ENCODE peak calls at places on chromosome 2, in ten cellular contexts. One of them, this sample, is unnamed.

GRCh38 chr2:210169871-210170441 is 1.3 kb downstream of the KANSL1L start:
- DNase-seq in Karpas-422: peak; percentile 53
- DNase-seq in upper lobe of left lung: no peak
- DNase-seq in aorta: no peak
- DNase-seq in uterus: no peak
- DNase-seq in iPS DF 6.9: no peak
- DNase-seq in CD8-positive, alpha-beta T cell: no peak
- DNase-seq in tibial nerve: no peak
- DNase-seq in effector memory CD4-positive, alpha-beta T cell: no peak
- DNase-seq in spleen: no peak
- DNase-seq in this sample: no peak

GRCh38 chr2:46082531-46083485 is 214.4 kb upstream of the EPAS1 start:
- DNase-seq in Karpas-422: no peak
- DNase-seq in upper lobe of left lung: peak; percentile 35
- DNase-seq in aorta: no peak
- DNase-seq in uterus: no peak
- DNase-seq in iPS DF 6.9: no peak
- DNase-seq in CD8-positive, alpha-beta T cell: no peak
- DNase-seq in tibial nerve: no peak
- DNase-seq in effector memory CD4-positive, alpha-beta T cell: no peak
- DNase-seq in spleen: no peak
- DNase-seq in this sample: no peak

GRCh38 chr2:27071990-27072830 is 756 bp upstream of the OST4 start:
- DNase-seq in Karpas-422: no peak
- DNase-seq in upper lobe of left lung: no peak
- DNase-seq in aorta: peak; percentile 91
- DNase-seq in uterus: peak; percentile 95
- DNase-seq in iPS DF 6.9: no peak
- DNase-seq in CD8-positive, alpha-beta T cell: no peak
- DNase-seq in tibial nerve: no peak
- DNase-seq in effector memory CD4-positive, alpha-beta T cell: no peak
- DNase-seq in spleen: peak; percentile 83
- DNase-seq in this sample: no peak

GRCh38 chr2:217090024-217090473 is 230.2 kb upstream of the TNP1 start:
- DNase-seq in Karpas-422: peak; percentile 81
- DNase-seq in upper lobe of left lung: no peak
- DNase-seq in aorta: no peak
- DNase-seq in uterus: no peak
- DNase-seq in iPS DF 6.9: no peak
- DNase-seq in CD8-positive, alpha-beta T cell: no peak
- DNase-seq in tibial nerve: no peak
- DNase-seq in effector memory CD4-positive, alpha-beta T cell: no peak
- DNase-seq in spleen: no peak
- DNase-seq in this sample: peak; percentile 28

GRCh38 chr2:33526132-33526531 is 49.7 kb downstream of the RASGRP3 start:
- DNase-seq in Karpas-422: no peak
- DNase-seq in upper lobe of left lung: no peak
- DNase-seq in aorta: no peak
- DNase-seq in uterus: no peak
- DNase-seq in iPS DF 6.9: no peak
- DNase-seq in CD8-positive, alpha-beta T cell: no peak
- DNase-seq in tibial nerve: no peak
- DNase-seq in effector memory CD4-positive, alpha-beta T cell: no peak
- DNase-seq in spleen: no peak
- DNase-seq in this sample: no peak

GRCh38 chr2:27442282-27442980 is at the start of gene KRTCAP3:
- DNase-seq in Karpas-422: no peak
- DNase-seq in upper lobe of left lung: peak; percentile 75
- DNase-seq in aorta: no peak
- DNase-seq in uterus: no peak
- DNase-seq in iPS DF 6.9: peak; percentile 54
- DNase-seq in CD8-positive, alpha-beta T cell: peak; percentile 39
- DNase-seq in tibial nerve: no peak
- DNase-seq in effector memory CD4-positive, alpha-beta T cell: peak; percentile 42
- DNase-seq in spleen: peak; percentile 88
- DNase-seq in this sample: no peak

GRCh38 chr2:104849618-104850097 is 4.3 kb upstream of the POU3F3 start:
- DNase-seq in Karpas-422: peak; percentile 83
- DNase-seq in upper lobe of left lung: peak; percentile 48
- DNase-seq in aorta: no peak
- DNase-seq in uterus: no peak
- DNase-seq in iPS DF 6.9: no peak
- DNase-seq in CD8-positive, alpha-beta T cell: peak; percentile 58
- DNase-seq in tibial nerve: no peak
- DNase-seq in effector memory CD4-positive, alpha-beta T cell: no peak
- DNase-seq in spleen: peak; percentile 80
- DNase-seq in this sample: no peak

GRCh38 chr2:23523651-23524260 is 138.8 kb downstream of the KLHL29 start:
- DNase-seq in Karpas-422: no peak
- DNase-seq in upper lobe of left lung: no peak
- DNase-seq in aorta: no peak
- DNase-seq in uterus: peak; percentile 66
- DNase-seq in iPS DF 6.9: no peak
- DNase-seq in CD8-positive, alpha-beta T cell: no peak
- DNase-seq in tibial nerve: no peak
- DNase-seq in effector memory CD4-positive, alpha-beta T cell: no peak
- DNase-seq in spleen: no peak
- DNase-seq in this sample: no peak

GRCh38 chr2:113216891-113217454 is 43.2 kb downstream of the PSD4 start:
- DNase-seq in Karpas-422: no peak
- DNase-seq in upper lobe of left lung: no peak
- DNase-seq in aorta: peak; percentile 67
- DNase-seq in uterus: no peak
- DNase-seq in iPS DF 6.9: no peak
- DNase-seq in CD8-positive, alpha-beta T cell: no peak
- DNase-seq in tibial nerve: no peak
- DNase-seq in effector memory CD4-positive, alpha-beta T cell: no peak
- DNase-seq in spleen: no peak
- DNase-seq in this sample: no peak

GRCh38 chr2:62309465-62310091 is 113.7 kb downstream of the B3GNT2 start:
- DNase-seq in Karpas-422: no peak
- DNase-seq in upper lobe of left lung: no peak
- DNase-seq in aorta: no peak
- DNase-seq in uterus: no peak
- DNase-seq in iPS DF 6.9: no peak
- DNase-seq in CD8-positive, alpha-beta T cell: peak; percentile 39
- DNase-seq in tibial nerve: no peak
- DNase-seq in effector memory CD4-positive, alpha-beta T cell: no peak
- DNase-seq in spleen: no peak
- DNase-seq in this sample: no peak

GRCh38 chr2:174495365-174496012 is 8.7 kb upstream of the GPR155 start:
- DNase-seq in Karpas-422: no peak
- DNase-seq in upper lobe of left lung: no peak
- DNase-seq in aorta: no peak
- DNase-seq in uterus: no peak
- DNase-seq in iPS DF 6.9: no peak
- DNase-seq in CD8-positive, alpha-beta T cell: no peak
- DNase-seq in tibial nerve: no peak
- DNase-seq in effector memory CD4-positive, alpha-beta T cell: no peak
- DNase-seq in spleen: no peak
- DNase-seq in this sample: no peak

GRCh38 chr2:27298391-27299080 is 9.7 kb downstream of the UCN start:
- DNase-seq in Karpas-422: no peak
- DNase-seq in upper lobe of left lung: peak; percentile 51
- DNase-seq in aorta: no peak
- DNase-seq in uterus: no peak
- DNase-seq in iPS DF 6.9: no peak
- DNase-seq in CD8-positive, alpha-beta T cell: no peak
- DNase-seq in tibial nerve: no peak
- DNase-seq in effector memory CD4-positive, alpha-beta T cell: no peak
- DNase-seq in spleen: peak; percentile 62
- DNase-seq in this sample: no peak

DNA sequence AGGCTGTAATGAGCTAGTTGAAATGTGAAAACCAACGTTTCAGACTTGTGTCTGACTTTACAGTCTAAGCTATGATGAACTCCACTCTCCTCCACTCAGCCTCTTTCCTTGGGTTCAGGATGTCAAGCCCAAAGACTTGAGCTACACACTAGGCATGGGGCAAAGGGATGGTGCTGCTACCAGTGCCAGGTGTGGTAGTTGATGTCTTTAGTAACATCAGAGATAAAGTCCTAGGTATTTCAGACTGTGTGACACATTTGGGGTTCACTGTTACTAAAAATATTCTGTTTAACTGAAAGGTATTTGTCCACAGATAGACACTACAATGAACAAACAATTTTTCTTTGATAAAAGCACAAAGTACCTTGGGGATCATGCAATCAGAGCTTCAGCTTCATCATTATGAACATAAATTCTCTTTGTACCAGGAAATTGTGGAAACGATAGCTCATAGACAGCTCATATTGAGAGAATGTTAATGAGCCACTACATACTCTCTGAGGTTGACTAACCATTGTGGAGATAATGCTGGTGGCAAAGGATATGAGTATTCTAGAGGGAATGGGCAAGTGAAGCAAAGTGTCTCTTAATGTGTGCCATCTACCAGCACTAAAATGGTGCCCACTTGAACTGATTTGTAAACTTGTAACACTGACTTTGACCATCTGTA is 253.7 kb upstream of the THUMPD2 start:
- DNase-seq in Karpas-422: no peak
- DNase-seq in upper lobe of left lung: no peak
- DNase-seq in aorta: no peak
- DNase-seq in uterus: no peak
- DNase-seq in iPS DF 6.9: no peak
- DNase-seq in CD8-positive, alpha-beta T cell: no peak
- DNase-seq in tibial nerve: no peak
- DNase-seq in effector memory CD4-positive, alpha-beta T cell: no peak
- DNase-seq in spleen: no peak
- DNase-seq in this sample: no peak
- H3K27ac ChIP-seq in Karpas-422: no peak overlapping the region
- H3K27ac ChIP-seq in upper lobe of left lung: no peak overlapping the region
- H3K27ac ChIP-seq in aorta: no peak overlapping the region
- H3K27ac ChIP-seq in uterus: no peak overlapping the region
- H3K27ac ChIP-seq in iPS DF 6.9: no peak overlapping the region
- H3K27ac ChIP-seq in CD8-positive, alpha-beta T cell: no peak overlapping the region
- H3K27ac ChIP-seq in tibial nerve: no peak overlapping the region
- H3K27ac ChIP-seq in effector memory CD4-positive, alpha-beta T cell: no peak overlapping the region
- H3K27ac ChIP-seq in spleen: no peak overlapping the region
- H3K27ac ChIP-seq in this sample: no peak overlapping the region

GRCh38 chr2:88350641-88351601 is 101.6 kb downstream of the FOXI3 start:
- DNase-seq in Karpas-422: peak; percentile 54
- DNase-seq in upper lobe of left lung: peak; percentile 58
- DNase-seq in aorta: peak; percentile 80
- DNase-seq in uterus: no peak
- DNase-seq in iPS DF 6.9: peak; percentile 78
- DNase-seq in CD8-positive, alpha-beta T cell: peak; percentile 65
- DNase-seq in tibial nerve: no peak
- DNase-seq in effector memory CD4-positive, alpha-beta T cell: peak; percentile 23
- DNase-seq in spleen: peak; percentile 82
- DNase-seq in this sample: no peak

GRCh38 chr2:88350262-88350640 is 102.2 kb downstream of the FOXI3 start:
- DNase-seq in Karpas-422: no peak
- DNase-seq in upper lobe of left lung: no peak
- DNase-seq in aorta: no peak
- DNase-seq in uterus: no peak
- DNase-seq in iPS DF 6.9: no peak
- DNase-seq in CD8-positive, alpha-beta T cell: no peak
- DNase-seq in tibial nerve: no peak
- DNase-seq in effector memory CD4-positive, alpha-beta T cell: no peak
- DNase-seq in spleen: no peak
- DNase-seq in this sample: no peak

GRCh38 chr2:88355486-88355885 is 97.0 kb downstream of the FOXI3 start:
- DNase-seq in Karpas-422: no peak
- DNase-seq in upper lobe of left lung: no peak
- DNase-seq in aorta: no peak
- DNase-seq in uterus: no peak
- DNase-seq in iPS DF 6.9: no peak
- DNase-seq in CD8-positive, alpha-beta T cell: no peak
- DNase-seq in tibial nerve: no peak
- DNase-seq in effector memory CD4-positive, alpha-beta T cell: no peak
- DNase-seq in spleen: no peak
- DNase-seq in this sample: no peak
- H3K27ac ChIP-seq in Karpas-422: no peak overlapping the region
- H3K27ac ChIP-seq in upper lobe of left lung: no peak overlapping the region
- H3K27ac ChIP-seq in aorta: no peak overlapping the region
- H3K27ac ChIP-seq in uterus: no peak overlapping the region
- H3K27ac ChIP-seq in iPS DF 6.9: no peak overlapping the region
- H3K27ac ChIP-seq in CD8-positive, alpha-beta T cell: no peak overlapping the region
- H3K27ac ChIP-seq in tibial nerve: no peak overlapping the region
- H3K27ac ChIP-seq in effector memory CD4-positive, alpha-beta T cell: no peak overlapping the region
- H3K27ac ChIP-seq in spleen: no peak overlapping the region
- H3K27ac ChIP-seq in this sample: no peak overlapping the region

DNA sequence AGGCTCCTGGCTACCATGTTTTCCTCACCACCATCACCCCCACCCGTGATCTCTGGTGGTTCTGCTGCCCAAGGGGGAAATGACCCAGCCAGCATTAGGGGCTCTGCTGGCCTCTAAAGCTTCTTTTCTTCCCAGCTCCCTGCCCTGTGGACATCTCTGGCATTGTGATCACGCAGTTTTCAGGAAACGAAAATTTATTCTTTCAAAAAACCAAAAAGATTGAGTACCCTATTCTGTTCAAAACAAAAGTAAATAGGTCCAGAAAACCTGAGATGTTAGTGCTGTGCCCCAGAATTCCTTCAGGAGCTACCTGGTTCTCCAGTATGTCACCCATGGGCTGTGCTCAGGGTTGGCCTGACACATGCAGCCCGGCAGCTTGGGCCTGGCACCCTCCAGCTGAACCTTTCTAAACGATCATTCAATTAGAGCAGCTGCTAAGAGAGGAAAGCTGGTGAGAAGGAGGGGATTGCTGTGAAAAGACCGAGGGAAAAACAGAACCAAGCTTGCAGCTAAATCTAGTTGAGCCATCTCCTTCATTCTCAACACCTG is 157.5 kb downstream of the MGAT5 start:
- DNase-seq in Karpas-422: peak; percentile 88
- DNase-seq in upper lobe of left lung: no peak
- DNase-seq in aorta: no peak
- DNase-seq in uterus: no peak
- DNase-seq in iPS DF 6.9: no peak
- DNase-seq in CD8-positive, alpha-beta T cell: no peak
- DNase-seq in tibial nerve: no peak
- DNase-seq in effector memory CD4-positive, alpha-beta T cell: no peak
- DNase-seq in spleen: no peak
- DNase-seq in this sample: no peak
- H3K27ac ChIP-seq in Karpas-422: peak overlapping the region; percentile 97
- H3K27ac ChIP-seq in upper lobe of left lung: no peak overlapping the region
- H3K27ac ChIP-seq in aorta: no peak overlapping the region
- H3K27ac ChIP-seq in uterus: no peak overlapping the region
- H3K27ac ChIP-seq in iPS DF 6.9: no peak overlapping the region
- H3K27ac ChIP-seq in CD8-positive, alpha-beta T cell: no peak overlapping the region
- H3K27ac ChIP-seq in tibial nerve: peak overlapping the region; percentile 51
- H3K27ac ChIP-seq in effector memory CD4-positive, alpha-beta T cell: no peak overlapping the region
- H3K27ac ChIP-seq in spleen: peak overlapping the region; percentile 30
- H3K27ac ChIP-seq in this sample: no peak overlapping the region

DNA sequence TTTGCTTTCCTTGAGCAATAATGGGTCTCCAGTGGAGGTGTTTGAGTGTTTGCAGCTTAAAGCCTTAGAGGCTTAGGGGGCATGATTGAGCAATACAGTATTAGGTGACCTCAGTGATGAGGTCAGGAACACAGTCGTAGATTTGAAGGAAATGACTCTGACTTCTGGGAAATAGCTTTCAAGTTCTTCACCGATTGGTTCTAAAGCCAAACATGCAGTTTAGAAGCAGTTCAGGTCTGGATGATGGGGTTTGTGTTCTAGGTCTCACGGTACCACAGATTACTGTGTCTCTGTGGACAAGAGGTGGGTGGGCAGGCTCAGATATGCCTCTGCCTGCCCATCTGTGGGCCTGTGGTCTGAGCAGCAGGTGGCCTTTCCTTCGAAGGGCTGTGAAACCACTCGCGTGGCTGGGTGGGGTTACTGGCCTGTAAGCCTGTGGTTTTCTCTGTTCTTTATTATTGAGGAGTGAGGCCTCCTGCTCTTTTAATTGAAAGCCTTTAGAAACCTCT is 7.8 kb downstream of the MTHFD2 start:
- DNase-seq in Karpas-422: no peak
- DNase-seq in upper lobe of left lung: peak; percentile 31
- DNase-seq in aorta: no peak
- DNase-seq in uterus: no peak
- DNase-seq in iPS DF 6.9: no peak
- DNase-seq in CD8-positive, alpha-beta T cell: peak; percentile 29
- DNase-seq in tibial nerve: no peak
- DNase-seq in effector memory CD4-positive, alpha-beta T cell: no peak
- DNase-seq in spleen: peak; percentile 83
- DNase-seq in this sample: no peak
- H3K27ac ChIP-seq in Karpas-422: no peak overlapping the region
- H3K27ac ChIP-seq in upper lobe of left lung: peak overlapping the region; percentile 78
- H3K27ac ChIP-seq in aorta: no peak overlapping the region
- H3K27ac ChIP-seq in uterus: peak overlapping the region; percentile 36
- H3K27ac ChIP-seq in iPS DF 6.9: no peak overlapping the region
- H3K27ac ChIP-seq in CD8-positive, alpha-beta T cell: peak overlapping the region; percentile 49
- H3K27ac ChIP-seq in tibial nerve: peak overlapping the region; percentile 11
- H3K27ac ChIP-seq in effector memory CD4-positive, alpha-beta T cell: peak overlapping the region; percentile 77
- H3K27ac ChIP-seq in spleen: peak overlapping the region; percentile 80
- H3K27ac ChIP-seq in this sample: no peak overlapping the region

This sample was measured in SK-N-MC.